ENCODE peak calls at places on chromosomes 16 and 17, in eight cellular contexts. One of them, this sample, is unnamed.

GRCh38 chr17:11950771-11951519 is 46.3 kb downstream of the ZNF18 start:
- DNase-seq in brain pericyte: no peak
- DNase-seq in stimulated activated CD4-positive, alpha-beta T cell treated with anti-CD3 and anti-CD28 coated beads, TNF-alpha, amount 100 ng/mL, for 1 hour: no peak
- DNase-seq in left ventricle myocardium superior: no peak
- DNase-seq in AG04450: no peak
- DNase-seq in hepatocyte: no peak
- DNase-seq in astrocyte of the spinal cord: no peak
- DNase-seq in NCI-H1092 treated with DMSO at 0.1 percent for 48 hours: no peak
- DNase-seq in this sample: no peak

GRCh38 chr16:64417711-64418227 is 704.1 kb downstream of the CDH11 start:
- DNase-seq in NCI-H1092 treated with DMSO at 0.1 percent for 48 hours: no peak
- DNase-seq in AG04450: no peak
- DNase-seq in stimulated activated CD4-positive, alpha-beta T cell treated with anti-CD3 and anti-CD28 coated beads, TNF-alpha, amount 100 ng/mL, for 1 hour: no peak
- DNase-seq in astrocyte of the spinal cord: peak
- DNase-seq in hepatocyte: peak
- DNase-seq in left ventricle myocardium superior: no peak
- DNase-seq in brain pericyte: no peak
- DNase-seq in this sample: no peak

GRCh38 chr16:11263737-11264136 is 5.4 kb downstream of the TNP2 start:
- DNase-seq in hepatocyte: no peak
- DNase-seq in NCI-H1092 treated with DMSO at 0.1 percent for 48 hours: no peak
- DNase-seq in brain pericyte: no peak
- DNase-seq in left ventricle myocardium superior: no peak
- DNase-seq in astrocyte of the spinal cord: no peak
- DNase-seq in AG04450: no peak
- DNase-seq in stimulated activated CD4-positive, alpha-beta T cell treated with anti-CD3 and anti-CD28 coated beads, TNF-alpha, amount 100 ng/mL, for 1 hour: peak
- DNase-seq in this sample: no peak

GRCh38 chr17:20217677-20218076 is 208.5 kb downstream of the SPECC1 start:
- DNase-seq in AG04450: no peak
- DNase-seq in hepatocyte: no peak
- DNase-seq in brain pericyte: no peak
- DNase-seq in left ventricle myocardium superior: no peak
- DNase-seq in astrocyte of the spinal cord: no peak
- DNase-seq in stimulated activated CD4-positive, alpha-beta T cell treated with anti-CD3 and anti-CD28 coated beads, TNF-alpha, amount 100 ng/mL, for 1 hour: no peak
- DNase-seq in NCI-H1092 treated with DMSO at 0.1 percent for 48 hours: no peak
- DNase-seq in this sample: no peak

GRCh38 chr16:578870-579405 is 9.2 kb downstream of the PIGQ start:
- DNase-seq in AG04450: no peak
- DNase-seq in astrocyte of the spinal cord: peak
- DNase-seq in NCI-H1092 treated with DMSO at 0.1 percent for 48 hours: no peak
- DNase-seq in left ventricle myocardium superior: peak
- DNase-seq in brain pericyte: no peak
- DNase-seq in stimulated activated CD4-positive, alpha-beta T cell treated with anti-CD3 and anti-CD28 coated beads, TNF-alpha, amount 100 ng/mL, for 1 hour: peak
- DNase-seq in hepatocyte: peak
- DNase-seq in this sample: peak

GRCh38 chr17:7496470-7497227 is 12.5 kb downstream of the POLR2A start:
- DNase-seq in hepatocyte: no peak
- DNase-seq in left ventricle myocardium superior: no peak
- DNase-seq in brain pericyte: no peak
- DNase-seq in NCI-H1092 treated with DMSO at 0.1 percent for 48 hours: no peak
- DNase-seq in AG04450: no peak
- DNase-seq in astrocyte of the spinal cord: no peak
- DNase-seq in stimulated activated CD4-positive, alpha-beta T cell treated with anti-CD3 and anti-CD28 coated beads, TNF-alpha, amount 100 ng/mL, for 1 hour: no peak
- DNase-seq in this sample: no peak

GRCh38 chr17:29021251-29021650 is 15.4 kb upstream of the SEZ6 start:
- DNase-seq in stimulated activated CD4-positive, alpha-beta T cell treated with anti-CD3 and anti-CD28 coated beads, TNF-alpha, amount 100 ng/mL, for 1 hour: no peak
- DNase-seq in left ventricle myocardium superior: no peak
- DNase-seq in AG04450: no peak
- DNase-seq in brain pericyte: no peak
- DNase-seq in hepatocyte: no peak
- DNase-seq in astrocyte of the spinal cord: no peak
- DNase-seq in NCI-H1092 treated with DMSO at 0.1 percent for 48 hours: no peak
- DNase-seq in this sample: no peak

GRCh38 chr16:87842209-87842869 is 27.0 kb downstream of the SLC7A5 start:
- DNase-seq in brain pericyte: no peak
- DNase-seq in astrocyte of the spinal cord: no peak
- DNase-seq in NCI-H1092 treated with DMSO at 0.1 percent for 48 hours: no peak
- DNase-seq in hepatocyte: no peak
- DNase-seq in left ventricle myocardium superior: no peak
- DNase-seq in AG04450: no peak
- DNase-seq in stimulated activated CD4-positive, alpha-beta T cell treated with anti-CD3 and anti-CD28 coated beads, TNF-alpha, amount 100 ng/mL, for 1 hour: no peak
- DNase-seq in this sample: no peak

GRCh38 chr16:17301593-17302135 is 169.1 kb downstream of the XYLT1 start:
- DNase-seq in AG04450: no peak
- DNase-seq in NCI-H1092 treated with DMSO at 0.1 percent for 48 hours: no peak
- DNase-seq in left ventricle myocardium superior: no peak
- DNase-seq in astrocyte of the spinal cord: no peak
- DNase-seq in hepatocyte: no peak
- DNase-seq in stimulated activated CD4-positive, alpha-beta T cell treated with anti-CD3 and anti-CD28 coated beads, TNF-alpha, amount 100 ng/mL, for 1 hour: no peak
- DNase-seq in brain pericyte: no peak
- DNase-seq in this sample: no peak

GRCh38 chr17:6046431-6046830 is 23.7 kb upstream of the WSCD1 start:
- DNase-seq in hepatocyte: no peak
- DNase-seq in AG04450: no peak
- DNase-seq in stimulated activated CD4-positive, alpha-beta T cell treated with anti-CD3 and anti-CD28 coated beads, TNF-alpha, amount 100 ng/mL, for 1 hour: no peak
- DNase-seq in NCI-H1092 treated with DMSO at 0.1 percent for 48 hours: no peak
- DNase-seq in brain pericyte: no peak
- DNase-seq in astrocyte of the spinal cord: peak
- DNase-seq in left ventricle myocardium superior: no peak
- DNase-seq in this sample: no peak

GRCh38 chr17:28506763-28507487 is 777 bp downstream of the FOXN1 start:
- DNase-seq in hepatocyte: no peak
- DNase-seq in brain pericyte: no peak
- DNase-seq in astrocyte of the spinal cord: no peak
- DNase-seq in AG04450: no peak
- DNase-seq in left ventricle myocardium superior: no peak
- DNase-seq in NCI-H1092 treated with DMSO at 0.1 percent for 48 hours: no peak
- DNase-seq in stimulated activated CD4-positive, alpha-beta T cell treated with anti-CD3 and anti-CD28 coated beads, TNF-alpha, amount 100 ng/mL, for 1 hour: no peak
- DNase-seq in this sample: no peak

GRCh38 chr16:2526135-2526534 is 5.1 kb downstream of the CEMP1 start:
- DNase-seq in NCI-H1092 treated with DMSO at 0.1 percent for 48 hours: no peak
- DNase-seq in left ventricle myocardium superior: no peak
- DNase-seq in AG04450: no peak
- DNase-seq in stimulated activated CD4-positive, alpha-beta T cell treated with anti-CD3 and anti-CD28 coated beads, TNF-alpha, amount 100 ng/mL, for 1 hour: no peak
- DNase-seq in hepatocyte: no peak
- DNase-seq in astrocyte of the spinal cord: no peak
- DNase-seq in brain pericyte: no peak
- DNase-seq in this sample: no peak

GRCh38 chr17:5065227-5065744 is 13.0 kb upstream of the ZFP3 start:
- DNase-seq in NCI-H1092 treated with DMSO at 0.1 percent for 48 hours: no peak
- DNase-seq in hepatocyte: no peak
- DNase-seq in stimulated activated CD4-positive, alpha-beta T cell treated with anti-CD3 and anti-CD28 coated beads, TNF-alpha, amount 100 ng/mL, for 1 hour: no peak
- DNase-seq in left ventricle myocardium superior: no peak
- DNase-seq in AG04450: no peak
- DNase-seq in astrocyte of the spinal cord: no peak
- DNase-seq in brain pericyte: no peak
- DNase-seq in this sample: no peak

GRCh38 chr17:6108987-6109386 is 38.8 kb downstream of the WSCD1 start:
- DNase-seq in NCI-H1092 treated with DMSO at 0.1 percent for 48 hours: no peak
- DNase-seq in AG04450: no peak
- DNase-seq in hepatocyte: no peak
- DNase-seq in brain pericyte: no peak
- DNase-seq in stimulated activated CD4-positive, alpha-beta T cell treated with anti-CD3 and anti-CD28 coated beads, TNF-alpha, amount 100 ng/mL, for 1 hour: no peak
- DNase-seq in left ventricle myocardium superior: no peak
- DNase-seq in astrocyte of the spinal cord: no peak
- DNase-seq in this sample: no peak

GRCh38 chr17:76382803-76383644 is 1.4 kb upstream of the SPHK1 start:
- DNase-seq in NCI-H1092 treated with DMSO at 0.1 percent for 48 hours: no peak
- DNase-seq in astrocyte of the spinal cord: peak
- DNase-seq in stimulated activated CD4-positive, alpha-beta T cell treated with anti-CD3 and anti-CD28 coated beads, TNF-alpha, amount 100 ng/mL, for 1 hour: peak
- DNase-seq in hepatocyte: peak
- DNase-seq in left ventricle myocardium superior: peak
- DNase-seq in AG04450: no peak
- DNase-seq in brain pericyte: no peak
- DNase-seq in this sample: peak

GRCh38 chr17:17426184-17426583 is 50.6 kb upstream of the MED9 start:
- DNase-seq in left ventricle myocardium superior: no peak
- DNase-seq in hepatocyte: no peak
- DNase-seq in NCI-H1092 treated with DMSO at 0.1 percent for 48 hours: no peak
- DNase-seq in AG04450: no peak
- DNase-seq in stimulated activated CD4-positive, alpha-beta T cell treated with anti-CD3 and anti-CD28 coated beads, TNF-alpha, amount 100 ng/mL, for 1 hour: no peak
- DNase-seq in astrocyte of the spinal cord: no peak
- DNase-seq in brain pericyte: no peak
- DNase-seq in this sample: no peak

GRCh38 chr16:72400257-72401078 is 228.5 kb upstream of the PMFBP1 start:
- DNase-seq in brain pericyte: peak
- DNase-seq in left ventricle myocardium superior: no peak
- DNase-seq in stimulated activated CD4-positive, alpha-beta T cell treated with anti-CD3 and anti-CD28 coated beads, TNF-alpha, amount 100 ng/mL, for 1 hour: no peak
- DNase-seq in NCI-H1092 treated with DMSO at 0.1 percent for 48 hours: peak
- DNase-seq in hepatocyte: peak
- DNase-seq in AG04450: peak
- DNase-seq in astrocyte of the spinal cord: peak
- DNase-seq in this sample: peak

GRCh38 chr16:20868890-20869289 is 31.3 kb downstream of the DCUN1D3 start:
- DNase-seq in NCI-H1092 treated with DMSO at 0.1 percent for 48 hours: peak
- DNase-seq in stimulated activated CD4-positive, alpha-beta T cell treated with anti-CD3 and anti-CD28 coated beads, TNF-alpha, amount 100 ng/mL, for 1 hour: no peak
- DNase-seq in left ventricle myocardium superior: peak
- DNase-seq in astrocyte of the spinal cord: peak
- DNase-seq in brain pericyte: no peak
- DNase-seq in AG04450: no peak
- DNase-seq in hepatocyte: peak
- DNase-seq in this sample: peak

GRCh38 chr17:19672009-19672837 is 23.7 kb downstream of the ALDH3A2 start:
- DNase-seq in astrocyte of the spinal cord: no peak
- DNase-seq in NCI-H1092 treated with DMSO at 0.1 percent for 48 hours: no peak
- DNase-seq in brain pericyte: no peak
- DNase-seq in AG04450: no peak
- DNase-seq in left ventricle myocardium superior: peak
- DNase-seq in stimulated activated CD4-positive, alpha-beta T cell treated with anti-CD3 and anti-CD28 coated beads, TNF-alpha, amount 100 ng/mL, for 1 hour: no peak
- DNase-seq in hepatocyte: peak
- DNase-seq in this sample: peak

GRCh38 chr17:19292377-19292711 is 55.2 kb downstream of the EPN2 start:
- DNase-seq in left ventricle myocardium superior: no peak
- DNase-seq in brain pericyte: no peak
- DNase-seq in astrocyte of the spinal cord: no peak
- DNase-seq in hepatocyte: no peak
- DNase-seq in stimulated activated CD4-positive, alpha-beta T cell treated with anti-CD3 and anti-CD28 coated beads, TNF-alpha, amount 100 ng/mL, for 1 hour: no peak
- DNase-seq in NCI-H1092 treated with DMSO at 0.1 percent for 48 hours: no peak
- DNase-seq in AG04450: no peak
- DNase-seq in this sample: no peak

GRCh38 chr17:64741924-64742670 is 80.0 kb upstream of the SMURF2 start:
- DNase-seq in NCI-H1092 treated with DMSO at 0.1 percent for 48 hours: no peak
- DNase-seq in left ventricle myocardium superior: peak
- DNase-seq in hepatocyte: no peak
- DNase-seq in AG04450: peak
- DNase-seq in astrocyte of the spinal cord: peak
- DNase-seq in stimulated activated CD4-positive, alpha-beta T cell treated with anti-CD3 and anti-CD28 coated beads, TNF-alpha, amount 100 ng/mL, for 1 hour: no peak
- DNase-seq in brain pericyte: no peak
- DNase-seq in this sample: no peak

GRCh38 chr16:9602201-9602600 is 510.8 kb downstream of the HAPSTR1 start:
- DNase-seq in left ventricle myocardium superior: no peak
- DNase-seq in astrocyte of the spinal cord: no peak
- DNase-seq in brain pericyte: no peak
- DNase-seq in AG04450: no peak
- DNase-seq in NCI-H1092 treated with DMSO at 0.1 percent for 48 hours: no peak
- DNase-seq in hepatocyte: no peak
- DNase-seq in stimulated activated CD4-positive, alpha-beta T cell treated with anti-CD3 and anti-CD28 coated beads, TNF-alpha, amount 100 ng/mL, for 1 hour: no peak
- DNase-seq in this sample: no peak

GRCh38 chr17:75704963-75705875 is 16.0 kb upstream of the ITGB4 start:
- DNase-seq in stimulated activated CD4-positive, alpha-beta T cell treated with anti-CD3 and anti-CD28 coated beads, TNF-alpha, amount 100 ng/mL, for 1 hour: no peak
- DNase-seq in hepatocyte: no peak
- DNase-seq in brain pericyte: no peak
- DNase-seq in NCI-H1092 treated with DMSO at 0.1 percent for 48 hours: no peak
- DNase-seq in astrocyte of the spinal cord: no peak
- DNase-seq in AG04450: no peak
- DNase-seq in left ventricle myocardium superior: peak
- DNase-seq in this sample: no peak

GRCh38 chr17:73432624-73433190 is 120.9 kb upstream of the CDC42EP4 start:
- DNase-seq in NCI-H1092 treated with DMSO at 0.1 percent for 48 hours: no peak
- DNase-seq in astrocyte of the spinal cord: no peak
- DNase-seq in stimulated activated CD4-positive, alpha-beta T cell treated with anti-CD3 and anti-CD28 coated beads, TNF-alpha, amount 100 ng/mL, for 1 hour: no peak
- DNase-seq in hepatocyte: no peak
- DNase-seq in brain pericyte: no peak
- DNase-seq in AG04450: no peak
- DNase-seq in left ventricle myocardium superior: peak
- DNase-seq in this sample: no peak

GRCh38 chr16:75262104-75262799 is 10.8 kb upstream of the BCAR1 start:
- DNase-seq in stimulated activated CD4-positive, alpha-beta T cell treated with anti-CD3 and anti-CD28 coated beads, TNF-alpha, amount 100 ng/mL, for 1 hour: no peak
- DNase-seq in NCI-H1092 treated with DMSO at 0.1 percent for 48 hours: peak
- DNase-seq in AG04450: no peak
- DNase-seq in hepatocyte: peak
- DNase-seq in left ventricle myocardium superior: peak
- DNase-seq in astrocyte of the spinal cord: no peak
- DNase-seq in brain pericyte: no peak
- DNase-seq in this sample: peak

GRCh38 chr17:64457156-64457555 is 8.2 kb downstream of the MILR1 start:
- DNase-seq in stimulated activated CD4-positive, alpha-beta T cell treated with anti-CD3 and anti-CD28 coated beads, TNF-alpha, amount 100 ng/mL, for 1 hour: no peak
- DNase-seq in hepatocyte: no peak
- DNase-seq in astrocyte of the spinal cord: peak
- DNase-seq in AG04450: no peak
- DNase-seq in NCI-H1092 treated with DMSO at 0.1 percent for 48 hours: no peak
- DNase-seq in left ventricle myocardium superior: no peak
- DNase-seq in brain pericyte: peak
- DNase-seq in this sample: no peak

GRCh38 chr17:81043725-81044427 is 8.9 kb downstream of the BAIAP2 start:
- DNase-seq in NCI-H1092 treated with DMSO at 0.1 percent for 48 hours: no peak
- DNase-seq in AG04450: no peak
- DNase-seq in astrocyte of the spinal cord: peak
- DNase-seq in hepatocyte: peak
- DNase-seq in left ventricle myocardium superior: no peak
- DNase-seq in brain pericyte: no peak
- DNase-seq in stimulated activated CD4-positive, alpha-beta T cell treated with anti-CD3 and anti-CD28 coated beads, TNF-alpha, amount 100 ng/mL, for 1 hour: no peak
- DNase-seq in this sample: peak

GRCh38 chr17:27888945-27889344 is 4.2 kb downstream of the LYRM9 start:
- DNase-seq in hepatocyte: peak
- DNase-seq in astrocyte of the spinal cord: no peak
- DNase-seq in AG04450: no peak
- DNase-seq in NCI-H1092 treated with DMSO at 0.1 percent for 48 hours: no peak
- DNase-seq in stimulated activated CD4-positive, alpha-beta T cell treated with anti-CD3 and anti-CD28 coated beads, TNF-alpha, amount 100 ng/mL, for 1 hour: no peak
- DNase-seq in brain pericyte: no peak
- DNase-seq in left ventricle myocardium superior: no peak
- DNase-seq in this sample: no peak